ENCODE peak calls at places on chromosomes 7 and 10, in six cellular contexts. One of them, this sample, is unnamed.

GRCh38 chr10:16795410-16796073 is 21.7 kb downstream of the RSU1 start:
- DNase-seq in keratinocyte: no peak
- DNase-seq in cardiac fibroblast: no peak
- DNase-seq in spleen: no peak
- DNase-seq in AG10803: no peak
- DNase-seq in stomach: no peak
- DNase-seq in this sample: no peak

GRCh38 chr10:88693392-88694020 is 12.5 kb upstream of the LIPK start:
- DNase-seq in keratinocyte: no peak
- DNase-seq in cardiac fibroblast: peak; percentile 40
- DNase-seq in spleen: no peak
- DNase-seq in stomach: no peak
- DNase-seq in AG10803: peak; percentile 8
- DNase-seq in this sample: peak; percentile 37

GRCh38 chr7:13240349-13240748 is 552.9 kb downstream of the ARL4A start:
- DNase-seq in keratinocyte: no peak
- DNase-seq in stomach: no peak
- DNase-seq in cardiac fibroblast: peak; percentile 48
- DNase-seq in spleen: no peak
- DNase-seq in AG10803: peak; percentile 42
- DNase-seq in this sample: peak; percentile 61

GRCh38 chr10:73999703-74000102 is 1.8 kb downstream of the VCL start:
- DNase-seq in spleen: no peak
- DNase-seq in cardiac fibroblast: peak; percentile 80
- DNase-seq in AG10803: peak; percentile 52
- DNase-seq in keratinocyte: no peak
- DNase-seq in stomach: no peak
- DNase-seq in this sample: peak; percentile 46

GRCh38 chr10:119326167-119326566 is 118.8 kb downstream of the GRK5 start:
- DNase-seq in keratinocyte: no peak
- DNase-seq in cardiac fibroblast: no peak
- DNase-seq in stomach: no peak
- DNase-seq in AG10803: no peak
- DNase-seq in spleen: no peak
- DNase-seq in this sample: no peak

GRCh38 chr10:43252166-43252784 is 14.6 kb downstream of the RASGEF1A start:
- DNase-seq in cardiac fibroblast: no peak
- DNase-seq in stomach: no peak
- DNase-seq in keratinocyte: no peak
- DNase-seq in spleen: peak; percentile 67
- DNase-seq in AG10803: no peak
- DNase-seq in this sample: no peak

GRCh38 chr10:76779163-76779820 is 858.3 kb downstream of the KCNMA1 start:
- DNase-seq in AG10803: peak; percentile 55
- DNase-seq in keratinocyte: no peak
- DNase-seq in spleen: no peak
- DNase-seq in stomach: no peak
- DNase-seq in cardiac fibroblast: peak; percentile 37
- DNase-seq in this sample: peak; percentile 26

GRCh38 chr7:2860627-2861133 is 16.6 kb upstream of the GNA12 start:
- DNase-seq in keratinocyte: no peak
- DNase-seq in stomach: peak; percentile 84
- DNase-seq in cardiac fibroblast: no peak
- DNase-seq in spleen: no peak
- DNase-seq in AG10803: no peak
- DNase-seq in this sample: no peak

GRCh38 chr10:49488056-49488455 is 50.9 kb downstream of the ERCC6 start:
- DNase-seq in spleen: no peak
- DNase-seq in cardiac fibroblast: no peak
- DNase-seq in keratinocyte: no peak
- DNase-seq in AG10803: peak; percentile 11
- DNase-seq in stomach: no peak
- DNase-seq in this sample: no peak

GRCh38 chr10:124420254-124420653 is 1.5 kb upstream of the OAT start:
- DNase-seq in stomach: peak; percentile 25
- DNase-seq in AG10803: no peak
- DNase-seq in keratinocyte: no peak
- DNase-seq in cardiac fibroblast: no peak
- DNase-seq in spleen: peak; percentile 68
- DNase-seq in this sample: no peak

GRCh38 chr10:132397036-132397541 is at the start of gene PWWP2B:
- DNase-seq in keratinocyte: no peak
- DNase-seq in cardiac fibroblast: no peak
- DNase-seq in AG10803: no peak
- DNase-seq in stomach: peak; percentile 75
- DNase-seq in spleen: peak; percentile 94
- DNase-seq in this sample: no peak

GRCh38 chr7:120207037-120207436 is 65.9 kb upstream of the KCND2 start:
- DNase-seq in spleen: no peak
- DNase-seq in stomach: no peak
- DNase-seq in keratinocyte: no peak
- DNase-seq in cardiac fibroblast: no peak
- DNase-seq in AG10803: no peak
- DNase-seq in this sample: no peak

GRCh38 chr10:74542077-74542476 is 284.3 kb upstream of the KAT6B start:
- DNase-seq in cardiac fibroblast: peak; percentile 93
- DNase-seq in stomach: no peak
- DNase-seq in keratinocyte: no peak
- DNase-seq in AG10803: peak; percentile 94
- DNase-seq in spleen: no peak
- DNase-seq in this sample: peak; percentile 90

GRCh38 chr7:111101856-111102646 is 11.1 kb downstream of the LRRN3 start:
- DNase-seq in spleen: no peak
- DNase-seq in stomach: no peak
- DNase-seq in cardiac fibroblast: no peak
- DNase-seq in AG10803: no peak
- DNase-seq in keratinocyte: no peak
- DNase-seq in this sample: no peak

GRCh38 chr10:97325754-97326153 is 6.7 kb downstream of the FRAT1 start:
- DNase-seq in AG10803: no peak
- DNase-seq in spleen: no peak
- DNase-seq in stomach: no peak
- DNase-seq in keratinocyte: no peak
- DNase-seq in cardiac fibroblast: no peak
- DNase-seq in this sample: no peak

GRCh38 chr10:118832242-118832651 is 77.5 kb upstream of the CACUL1 start:
- DNase-seq in stomach: peak; percentile 37
- DNase-seq in AG10803: peak; percentile 44
- DNase-seq in keratinocyte: no peak
- DNase-seq in spleen: peak; percentile 84
- DNase-seq in cardiac fibroblast: peak; percentile 42
- DNase-seq in this sample: no peak

GRCh38 chr7:106767498-106768323 is 97.4 kb upstream of the PIK3CG start:
- DNase-seq in AG10803: peak; percentile 50
- DNase-seq in cardiac fibroblast: peak; percentile 51
- DNase-seq in keratinocyte: no peak
- DNase-seq in stomach: no peak
- DNase-seq in spleen: no peak
- DNase-seq in this sample: peak; percentile 52

GRCh38 chr7:101717986-101718746 is 89.1 kb upstream of the MYL10 start:
- DNase-seq in keratinocyte: no peak
- DNase-seq in spleen: no peak
- DNase-seq in stomach: no peak
- DNase-seq in AG10803: peak; percentile 78
- DNase-seq in cardiac fibroblast: peak; percentile 33
- DNase-seq in this sample: peak; percentile 44

GRCh38 chr7:51706851-51707250 is 390.2 kb upstream of the COBL start:
- DNase-seq in cardiac fibroblast: no peak
- DNase-seq in stomach: no peak
- DNase-seq in spleen: no peak
- DNase-seq in keratinocyte: no peak
- DNase-seq in AG10803: no peak
- DNase-seq in this sample: no peak

GRCh38 chr7:14483663-14484062 is 418.9 kb downstream of the DGKB start:
- DNase-seq in keratinocyte: no peak
- DNase-seq in spleen: no peak
- DNase-seq in AG10803: no peak
- DNase-seq in stomach: no peak
- DNase-seq in cardiac fibroblast: peak; percentile 5
- DNase-seq in this sample: no peak

GRCh38 chr7:40283391-40283790 is 148.6 kb downstream of the SUGCT start:
- DNase-seq in cardiac fibroblast: no peak
- DNase-seq in keratinocyte: no peak
- DNase-seq in stomach: no peak
- DNase-seq in AG10803: no peak
- DNase-seq in spleen: no peak
- DNase-seq in this sample: no peak

GRCh38 chr7:4270268-4270667 is 411.8 kb upstream of the FOXK1 start:
- DNase-seq in stomach: no peak
- DNase-seq in cardiac fibroblast: no peak
- DNase-seq in AG10803: no peak
- DNase-seq in keratinocyte: no peak
- DNase-seq in spleen: peak; percentile 59
- DNase-seq in this sample: no peak

GRCh38 chr10:120480065-120480600 is 23.1 kb downstream of the PLPP4 start:
- DNase-seq in spleen: no peak
- DNase-seq in cardiac fibroblast: no peak
- DNase-seq in keratinocyte: no peak
- DNase-seq in AG10803: peak; percentile 25
- DNase-seq in stomach: no peak
- DNase-seq in this sample: no peak

DNA sequence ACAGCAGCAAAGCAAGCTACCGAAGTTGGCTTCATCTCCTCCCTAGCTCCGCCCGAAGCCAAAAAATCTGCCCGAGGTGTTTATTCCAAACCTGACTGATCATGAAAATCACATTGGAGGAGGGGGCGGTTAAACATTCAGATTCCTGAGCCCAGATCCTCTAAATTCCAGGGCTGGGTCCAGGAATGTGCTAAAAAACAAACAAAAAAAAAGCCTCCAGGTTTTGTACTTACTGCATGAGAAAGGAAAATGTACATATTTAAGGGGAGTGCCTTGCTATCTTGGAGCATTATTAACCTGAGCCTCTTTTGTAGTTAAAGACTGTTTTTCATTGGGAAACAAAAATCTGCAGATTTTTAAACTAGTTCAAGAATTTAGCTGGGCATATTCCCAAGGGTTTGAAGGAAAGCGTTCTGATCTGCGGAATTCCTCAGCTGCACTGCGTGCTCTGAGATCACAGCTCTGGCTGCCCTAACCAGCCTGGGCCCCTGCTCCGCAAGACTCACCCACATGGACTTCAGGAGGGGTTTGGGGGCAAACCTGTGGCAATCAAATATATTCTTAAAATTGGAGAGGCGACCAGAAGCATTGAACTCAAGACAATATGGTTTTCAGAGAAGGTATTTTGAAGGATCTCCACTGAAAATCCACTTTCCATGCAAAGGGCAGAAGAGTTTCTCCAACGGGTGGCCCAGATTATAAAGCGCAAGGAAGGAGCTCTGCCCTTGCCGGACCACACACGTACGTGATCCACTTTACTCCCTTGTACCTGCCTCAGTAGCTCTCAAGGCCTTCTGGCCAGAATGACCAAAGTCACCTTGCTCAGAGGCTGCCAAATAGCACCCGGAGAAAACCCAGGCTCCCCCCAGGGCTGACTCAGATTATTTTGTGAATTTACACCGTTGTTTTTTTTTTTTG is 10.0 kb upstream of the TNS3 start:
- DNase-seq in spleen: no peak
- DNase-seq in AG10803: peak; percentile 87
- DNase-seq in keratinocyte: no peak
- DNase-seq in stomach: no peak
- DNase-seq in cardiac fibroblast: peak; percentile 43
- DNase-seq in this sample: peak; percentile 49
- H3K4me3 ChIP-seq in spleen: no peak overlapping the region
- H3K4me3 ChIP-seq in AG10803: no peak overlapping the region
- H3K4me3 ChIP-seq in keratinocyte: no peak overlapping the region
- H3K4me3 ChIP-seq in stomach: no peak overlapping the region
- H3K4me3 ChIP-seq in cardiac fibroblast: no peak overlapping the region
- H3K4me3 ChIP-seq in this sample: no peak overlapping the region

GRCh38 chr10:67808706-67809105 is 29.3 kb downstream of the DNAJC12 start:
- DNase-seq in keratinocyte: no peak
- DNase-seq in spleen: no peak
- DNase-seq in stomach: no peak
- DNase-seq in AG10803: no peak
- DNase-seq in cardiac fibroblast: no peak
- DNase-seq in this sample: no peak

GRCh38 chr10:67802767-67803538 is 35.0 kb downstream of the DNAJC12 start:
- DNase-seq in spleen: no peak
- DNase-seq in AG10803: no peak
- DNase-seq in cardiac fibroblast: no peak
- DNase-seq in stomach: no peak
- DNase-seq in keratinocyte: no peak
- DNase-seq in this sample: no peak

GRCh38 chr10:67801118-67801517 is 36.9 kb downstream of the DNAJC12 start:
- DNase-seq in cardiac fibroblast: no peak
- DNase-seq in AG10803: no peak
- DNase-seq in spleen: no peak
- DNase-seq in stomach: no peak
- DNase-seq in keratinocyte: no peak
- DNase-seq in this sample: no peak

GRCh38 chr10:67804395-67804678 is 33.7 kb downstream of the DNAJC12 start:
- DNase-seq in AG10803: no peak
- DNase-seq in cardiac fibroblast: no peak
- DNase-seq in stomach: no peak
- DNase-seq in spleen: no peak
- DNase-seq in keratinocyte: no peak
- DNase-seq in this sample: no peak

GRCh38 chr10:67803588-67804394 is 34.2 kb downstream of the DNAJC12 start:
- DNase-seq in spleen: no peak
- DNase-seq in keratinocyte: no peak
- DNase-seq in AG10803: no peak
- DNase-seq in stomach: no peak
- DNase-seq in cardiac fibroblast: no peak
- DNase-seq in this sample: peak; percentile 17
- TF ChIP-seq CTCF in spleen: no peak
- TF ChIP-seq CTCF in keratinocyte: no peak
- TF ChIP-seq CTCF in AG10803: no peak
- TF ChIP-seq CTCF in stomach: no peak
- TF ChIP-seq CTCF in cardiac fibroblast: no peak
- TF ChIP-seq CTCF in this sample: no peak

GRCh38 chr7:85220651-85221050 is 33.8 kb upstream of the SEMA3D start:
- DNase-seq in AG10803: no peak
- DNase-seq in keratinocyte: no peak
- DNase-seq in spleen: no peak
- DNase-seq in stomach: no peak
- DNase-seq in cardiac fibroblast: no peak
- DNase-seq in this sample: no peak

GRCh38 chr7:85226401-85227085 is 39.7 kb upstream of the SEMA3D start:
- DNase-seq in spleen: no peak
- DNase-seq in stomach: no peak
- DNase-seq in AG10803: peak; percentile 21
- DNase-seq in cardiac fibroblast: no peak
- DNase-seq in keratinocyte: no peak
- DNase-seq in this sample: no peak

GRCh38 chr7:85222522-85222921 is 35.7 kb upstream of the SEMA3D start:
- DNase-seq in stomach: no peak
- DNase-seq in keratinocyte: no peak
- DNase-seq in cardiac fibroblast: no peak
- DNase-seq in spleen: no peak
- DNase-seq in AG10803: no peak
- DNase-seq in this sample: no peak
- H3K4me3 ChIP-seq in stomach: no peak overlapping the region
- H3K4me3 ChIP-seq in keratinocyte: no peak overlapping the region
- H3K4me3 ChIP-seq in cardiac fibroblast: no peak overlapping the region
- H3K4me3 ChIP-seq in spleen: no peak overlapping the region
- H3K4me3 ChIP-seq in AG10803: no peak overlapping the region
- H3K4me3 ChIP-seq in this sample: no peak overlapping the region

GRCh38 chr10:20040012-20040411 is 223.8 kb downstream of the PLXDC2 start:
- DNase-seq in stomach: no peak
- DNase-seq in AG10803: no peak
- DNase-seq in keratinocyte: no peak
- DNase-seq in spleen: no peak
- DNase-seq in cardiac fibroblast: peak; percentile 49
- DNase-seq in this sample: peak; percentile 16

GRCh38 chr10:20041931-20042330 is 225.7 kb downstream of the PLXDC2 start:
- DNase-seq in spleen: no peak
- DNase-seq in cardiac fibroblast: peak; percentile 15
- DNase-seq in stomach: no peak
- DNase-seq in keratinocyte: no peak
- DNase-seq in AG10803: no peak
- DNase-seq in this sample: no peak
- TF ChIP-seq CTCF in spleen: no peak
- TF ChIP-seq CTCF in cardiac fibroblast: no peak
- TF ChIP-seq CTCF in stomach: no peak
- TF ChIP-seq CTCF in keratinocyte: no peak
- TF ChIP-seq CTCF in AG10803: no peak
- TF ChIP-seq CTCF in this sample: no peak